ENCODE peak calls at places on chromosomes 2 and 18, in six cellular contexts. O, M, K, Q, U and E are unnamed samples.

GRCh38 chr2:136384541-136385303 is 266.8 kb upstream of the CXCR4 start:
- DNase-seq in O (peak; percentile 5), M (peak; percentile 35), K (peak; percentile 24), Q (peak; percentile 9), U (no peak), E (peak; percentile 61)

GRCh38 chr2:157032019-157032418 is 225.5 kb upstream of the GALNT5 start:
- DNase-seq in O (peak; percentile 94), M (peak; percentile 46), K (no peak), Q (peak; percentile 48), U (no peak), E (no peak)

GRCh38 chr2:151637284-151637781 is 96.9 kb downstream of the NEB start:
- DNase-seq in O (no peak), M (no peak), K (no peak), Q (no peak), U (peak; percentile 11), E (no peak)

GRCh38 chr2:241853651-241854341 is 4.9 kb downstream of the PDCD1 start:
- DNase-seq in O (peak; percentile 25), M (no peak), K (no peak), Q (no peak), U (no peak), E (no peak)

GRCh38 chr18:53115876-53116585 is 776.0 kb downstream of the DCC start:
- DNase-seq in O (no peak), M (no peak), K (no peak), Q (no peak), U (no peak), E (no peak)

GRCh38 chr18:9173770-9174233 is 37.2 kb downstream of the ANKRD12 start:
- DNase-seq in O (no peak), M (no peak), K (no peak), Q (no peak), U (no peak), E (no peak)

GRCh38 chr2:111918383-111918806 is 20.0 kb downstream of the MERTK start:
- DNase-seq in O (peak; percentile 97), M (no peak), K (peak; percentile 71), Q (no peak), U (no peak), E (no peak)

GRCh38 chr2:71600572-71600971 is 147.2 kb downstream of the DYSF start:
- DNase-seq in O (no peak), M (no peak), K (no peak), Q (no peak), U (no peak), E (no peak)

GRCh38 chr2:27086722-27087446 is at the start of gene KHK:
- DNase-seq in O (no peak), M (peak; percentile 58), K (peak; percentile 44), Q (peak; percentile 94), U (no peak), E (peak; percentile 51)

GRCh38 chr2:99597616-99598015 is 107.8 kb upstream of the REV1 start:
- DNase-seq in O (peak; percentile 71), M (no peak), K (no peak), Q (no peak), U (no peak), E (no peak)

GRCh38 chr2:159131882-159132281 is 154.6 kb downstream of the WDSUB1 start:
- DNase-seq in O (peak; percentile 97), M (no peak), K (no peak), Q (no peak), U (no peak), E (no peak)

GRCh38 chr18:48866856-48867255 is 83.9 kb downstream of the SMAD7 start:
- DNase-seq in O (no peak), M (no peak), K (no peak), Q (no peak), U (no peak), E (no peak)

GRCh38 chr2:122414911-122415310 is 659.5 kb downstream of the TSN start:
- DNase-seq in O (no peak), M (no peak), K (no peak), Q (no peak), U (no peak), E (no peak)

GRCh38 chr2:60565472-60565871 is 12.0 kb upstream of the BCL11A start:
- DNase-seq in O (peak; percentile 28), M (peak; percentile 15), K (peak; percentile 9), Q (no peak), U (no peak), E (no peak)

GRCh38 chr2:121596221-121597080 is 52.8 kb downstream of the CLASP1 start:
- DNase-seq in O (peak; percentile 57), M (peak; percentile 67), K (peak; percentile 93), Q (peak; percentile 18), U (peak; percentile 60), E (peak; percentile 45)

GRCh38 chr2:230137902-230138539 is 69.3 kb upstream of the SLC16A14 start:
- DNase-seq in O (peak; percentile 22), M (peak; percentile 17), K (no peak), Q (no peak), U (no peak), E (no peak)

GRCh38 chr2:44916291-44916690 is 25.2 kb upstream of the SIX3 start:
- DNase-seq in O (no peak), M (no peak), K (no peak), Q (no peak), U (no peak), E (no peak)

GRCh38 chr2:58769494-58770239 is 528.5 kb upstream of the FANCL start:
- DNase-seq in O (no peak), M (no peak), K (no peak), Q (no peak), U (no peak), E (no peak)

GRCh38 chr2:216663846-216664245 is 30.6 kb downstream of the IGFBP2 start:
- DNase-seq in O (no peak), M (no peak), K (no peak), Q (no peak), U (no peak), E (no peak)

GRCh38 chr2:216666461-216667233 is 28.7 kb downstream of the IGFBP5 start:
- DNase-seq in O (peak; percentile 71), M (peak; percentile 64), K (peak; percentile 75), Q (peak; percentile 68), U (peak; percentile 19), E (peak; percentile 77)

GRCh38 chr2:216665717-216666116 is 29.6 kb downstream of the IGFBP5 start:
- DNase-seq in O (no peak), M (peak; percentile 50), K (no peak), Q (no peak), U (no peak), E (peak; percentile 26)

GRCh38 chr2:216664593-216665034 is 30.7 kb downstream of the IGFBP5 start:
- DNase-seq in O (peak; percentile 45), M (no peak), K (peak; percentile 60), Q (no peak), U (no peak), E (no peak)

DNA sequence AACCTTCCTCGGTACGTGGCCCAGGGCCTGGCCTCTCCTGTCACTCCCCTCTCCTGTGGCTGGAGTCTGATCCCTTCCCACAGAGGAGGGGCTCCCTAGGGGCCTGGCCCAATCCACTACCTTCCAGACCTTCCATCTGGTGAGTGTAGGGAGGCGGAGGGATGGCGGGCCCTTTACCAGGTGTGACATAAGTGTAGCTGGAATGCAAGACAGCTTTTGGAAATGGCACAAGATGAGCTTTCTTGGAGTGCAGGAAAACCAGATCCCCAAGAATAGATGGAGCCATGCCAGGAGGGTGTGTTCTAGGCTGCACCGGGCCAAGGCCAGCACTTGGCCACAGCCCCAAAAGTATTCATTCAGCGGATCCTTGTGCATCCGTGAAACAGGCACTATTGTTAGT is 30.1 kb downstream of the IGFBP5 start:
- DNase-seq in O (no peak), M (no peak), K (no peak), Q (no peak), U (no peak), E (no peak)
- TF ChIP-seq BHLHE40 in O (no peak), M (no peak), K (no peak), Q (no peak), U (no peak), E (no peak)

GRCh38 chr2:37653805-37654378 is 17.6 kb downstream of the CDC42EP3 start:
- DNase-seq in O (no peak), M (no peak), K (no peak), Q (no peak), U (peak; percentile 84), E (no peak)
- TF ChIP-seq BHLHE40 in O (no peak), M (no peak), K (no peak), Q (no peak), U (peak; percentile 65), E (no peak)

GRCh38 chr18:65352183-65352582 is 398.6 kb upstream of the CDH7 start:
- DNase-seq in O (no peak), M (no peak), K (no peak), Q (no peak), U (no peak), E (no peak)
- TF ChIP-seq BHLHE40 in O (no peak), M (no peak), K (no peak), Q (no peak), U (no peak), E (no peak)

GRCh38 chr18:36153203-36153602 is 23.5 kb downstream of the ELP2 start:
- DNase-seq in O (peak; percentile 97), M (peak; percentile 23), K (no peak), Q (no peak), U (no peak), E (no peak)
- TF ChIP-seq BHLHE40 in O (peak; percentile 67), M (no peak), K (no peak), Q (no peak), U (no peak), E (no peak)

GRCh38 chr2:205959528-205959927 is 126.4 kb downstream of the INO80D start:
- DNase-seq in O (no peak), M (no peak), K (no peak), Q (no peak), U (no peak), E (no peak)

GRCh38 chr2:205954707-205955106 is 131.3 kb downstream of the INO80D start:
- DNase-seq in O (no peak), M (no peak), K (no peak), Q (no peak), U (no peak), E (no peak)

GRCh38 chr2:205957452-205958154 is 128.4 kb downstream of the INO80D start:
- DNase-seq in O (no peak), M (no peak), K (no peak), Q (no peak), U (no peak), E (no peak)
- TF ChIP-seq BHLHE40 in O (no peak), M (no peak), K (no peak), Q (no peak), U (no peak), E (no peak)

DNA sequence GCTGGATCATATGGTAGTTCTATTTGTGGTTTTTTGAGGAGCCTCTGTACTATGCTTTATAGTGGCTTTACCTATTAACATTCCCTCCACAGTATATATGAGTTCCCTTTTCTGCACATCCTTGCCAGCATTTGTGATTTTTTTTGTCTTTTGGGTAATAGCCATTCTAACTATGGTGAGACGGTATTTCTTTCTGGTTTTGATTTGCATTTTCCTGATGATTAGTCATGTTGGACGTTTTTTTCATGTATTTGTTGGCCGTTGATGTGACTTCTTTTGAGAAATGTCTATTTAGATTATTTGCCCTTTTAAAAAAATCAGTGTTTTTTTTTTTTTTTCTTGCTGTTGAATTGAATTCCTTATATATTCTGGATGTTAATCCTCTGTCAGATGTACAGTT is 31.1 kb downstream of the ACTR3 start:
- DNase-seq in O (peak; percentile 45), M (no peak), K (no peak), Q (no peak), U (no peak), E (no peak)
- TF ChIP-seq BHLHE40 in O (no peak), M (no peak), K (no peak), Q (no peak), U (no peak), E (no peak)